ENCODE peak calls at places on chromosome 1, in ten cellular contexts. W, I, L, P, J, H, S, G, F and U are unnamed samples.

GRCh38 chr1:36398370-36398977 is 766 bp upstream of the LSM10 start:
- DNase-seq in W (no peak), I (no peak), L (no peak), P (no peak), J (no peak), H (no peak), S (no peak), G (no peak), F (no peak), U (no peak)

GRCh38 chr1:205179842-205180241 is 31.7 kb downstream of the DSTYK start:
- DNase-seq in W (no peak), I (no peak), L (no peak), P (no peak), J (no peak), H (peak), S (no peak), G (no peak), F (no peak), U (no peak)

GRCh38 chr1:239386453-239387303 is at the start of gene CHRM3:
- DNase-seq in W (peak), I (no peak), L (no peak), P (no peak), J (no peak), H (no peak), S (no peak), G (peak), F (no peak), U (peak)

GRCh38 chr1:207944571-207944970 is 33.6 kb upstream of the CD34 start:
- DNase-seq in W (no peak), I (no peak), L (no peak), P (no peak), J (no peak), H (peak), S (no peak), G (no peak), F (no peak), U (peak)

GRCh38 chr1:45566722-45567121 is 16.1 kb downstream of the AKR1A1 start:
- DNase-seq in W (no peak), I (no peak), L (no peak), P (no peak), J (no peak), H (no peak), S (no peak), G (no peak), F (no peak), U (peak)

GRCh38 chr1:53378061-53378460 is 50.2 kb upstream of the LRP8 start:
- DNase-seq in W (peak), I (no peak), L (no peak), P (no peak), J (no peak), H (no peak), S (no peak), G (no peak), F (no peak), U (no peak)

GRCh38 chr1:61079898-61080336 is 2.4 kb upstream of the NFIA start:
- DNase-seq in W (peak), I (peak), L (no peak), P (no peak), J (no peak), H (peak), S (peak), G (peak), F (no peak), U (peak)

GRCh38 chr1:221101792-221102191 is 222.5 kb downstream of the HLX start:
- DNase-seq in W (no peak), I (no peak), L (no peak), P (no peak), J (no peak), H (peak), S (no peak), G (no peak), F (no peak), U (peak)

GRCh38 chr1:170354679-170355078 is 177.3 kb upstream of the GORAB start:
- DNase-seq in W (no peak), I (no peak), L (no peak), P (no peak), J (no peak), H (no peak), S (no peak), G (no peak), F (no peak), U (no peak)

GRCh38 chr1:188062456-188062855 is 1233.7 kb downstream of the PLA2G4A start:
- DNase-seq in W (no peak), I (no peak), L (no peak), P (no peak), J (no peak), H (peak), S (peak), G (no peak), F (no peak), U (peak)